ENCODE peak calls at places on chromosome 14, in nine cellular contexts. K, Q, E, O, U, D, H, F and C are unnamed samples.

GRCh38 chr14:37257651-37258050 is 59.9 kb downstream of the MIPOL1 start:
- DNase-seq in K (no peak), Q (no peak), E (no peak), O (no peak), U (no peak), D (no peak), H (no peak), F (no peak), C (no peak)

GRCh38 chr14:63051966-63052365 is 6.7 kb upstream of the KCNH5 start:
- DNase-seq in K (no peak), Q (no peak), E (no peak), O (no peak), U (no peak), D (no peak), H (no peak), F (no peak), C (no peak)

GRCh38 chr14:90301580-90302181 is 30.1 kb downstream of the NRDE2 start:
- DNase-seq in K (no peak), Q (no peak), E (peak; percentile 28), O (no peak), U (no peak), D (no peak), H (no peak), F (no peak), C (no peak)

GRCh38 chr14:52473557-52473956 is 78.7 kb downstream of the TXNDC16 start:
- DNase-seq in K (no peak), Q (no peak), E (peak; percentile 60), O (no peak), U (no peak), D (peak; percentile 3), H (no peak), F (no peak), C (no peak)

GRCh38 chr14:81529391-81529790 is 4.3 kb downstream of the SEL1L start:
- DNase-seq in K (no peak), Q (no peak), E (no peak), O (no peak), U (no peak), D (no peak), H (no peak), F (no peak), C (no peak)

GRCh38 chr14:40656301-40656700 is 950.4 kb upstream of the LRFN5 start:
- DNase-seq in K (no peak), Q (no peak), E (no peak), O (no peak), U (no peak), D (no peak), H (no peak), F (no peak), C (no peak)

GRCh38 chr14:104119119-104119699 is 19.2 kb upstream of the KIF26A start:
- DNase-seq in K (no peak), Q (no peak), E (no peak), O (peak; percentile 61), U (no peak), D (no peak), H (no peak), F (peak; percentile 23), C (peak; percentile 58)

GRCh38 chr14:102088012-102088792 is 1.4 kb upstream of the HSP90AA1 start:
- DNase-seq in K (peak; percentile 74), Q (peak; percentile 83), E (peak; percentile 35), O (peak; percentile 90), U (no peak), D (no peak), H (peak; percentile 62), F (peak; percentile 51), C (peak; percentile 68)

GRCh38 chr14:76922599-76922998 is 96.4 kb downstream of the LRRC74A start:
- DNase-seq in K (no peak), Q (no peak), E (no peak), O (peak; percentile 54), U (peak; percentile 67), D (no peak), H (no peak), F (no peak), C (no peak)

GRCh38 chr14:89958966-89959365 is 3.2 kb downstream of the TDP1 start:
- DNase-seq in K (no peak), Q (no peak), E (no peak), O (no peak), U (no peak), D (no peak), H (no peak), F (no peak), C (no peak)

GRCh38 chr14:24838945-24839616 is 205.1 kb upstream of the GZMB start:
- DNase-seq in K (no peak), Q (no peak), E (no peak), O (no peak), U (no peak), D (no peak), H (no peak), F (no peak), C (no peak)

GRCh38 chr14:53226553-53226952 is 73.4 kb upstream of the DDHD1 start:
- DNase-seq in K (no peak), Q (no peak), E (no peak), O (no peak), U (no peak), D (no peak), H (no peak), F (no peak), C (no peak)

GRCh38 chr14:32342151-32342853 is 13.2 kb downstream of the AKAP6 start:
- DNase-seq in K (no peak), Q (no peak), E (no peak), O (no peak), U (no peak), D (no peak), H (no peak), F (no peak), C (no peak)

GRCh38 chr14:78697341-78697740 is 527.2 kb downstream of the NRXN3 start:
- DNase-seq in K (no peak), Q (no peak), E (no peak), O (no peak), U (no peak), D (no peak), H (no peak), F (no peak), C (peak; percentile 12)

GRCh38 chr14:80212025-80212402 is 710 bp upstream of the DIO2 start:
- DNase-seq in K (no peak), Q (no peak), E (no peak), O (peak; percentile 53), U (peak; percentile 54), D (peak; percentile 32), H (no peak), F (no peak), C (no peak)
- H3K4me3 ChIP-seq in K (no peak overlapping the region), Q (peak overlapping the region; percentile 19), E (no peak overlapping the region), O (no peak overlapping the region), U (peak overlapping the region; percentile 31), D (no peak overlapping the region), H (no peak overlapping the region), F (no peak overlapping the region), C (no peak overlapping the region)

DNA sequence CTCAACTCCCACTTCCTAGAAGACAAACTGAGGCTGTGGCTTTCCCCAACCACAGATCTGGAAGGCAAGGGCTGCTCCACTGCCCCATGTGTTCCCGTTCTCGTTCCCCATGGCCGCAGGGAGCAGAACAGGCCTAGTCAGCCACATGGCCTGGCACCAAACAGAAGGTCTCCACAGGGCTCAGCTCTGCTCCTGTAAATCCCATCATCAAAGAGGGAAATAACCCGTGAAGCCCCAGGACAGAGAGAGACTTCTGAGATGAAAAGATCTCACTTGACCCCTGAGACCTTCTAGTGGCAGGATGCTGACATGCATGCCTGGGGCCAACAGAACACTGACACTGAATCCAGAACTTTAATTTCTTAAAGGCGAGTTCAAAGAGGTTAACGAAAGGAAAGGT is 68.9 kb downstream of the BCL11B start:
- DNase-seq in K (no peak), Q (no peak), E (no peak), O (no peak), U (no peak), D (no peak), H (no peak), F (no peak), C (no peak)
- H3K36me3 ChIP-seq in K (no peaks in the 10 kb centered on the region), Q (no peaks in the 10 kb centered on the region), E (peaks cover 71% of the 10 kb centered on the region), O (peaks cover 11% of the 10 kb centered on the region), U (no peaks in the 10 kb centered on the region), D (no peaks in the 10 kb centered on the region), H (no peaks in the 10 kb centered on the region), F (no peaks in the 10 kb centered on the region), C (no peaks in the 10 kb centered on the region)

DNA sequence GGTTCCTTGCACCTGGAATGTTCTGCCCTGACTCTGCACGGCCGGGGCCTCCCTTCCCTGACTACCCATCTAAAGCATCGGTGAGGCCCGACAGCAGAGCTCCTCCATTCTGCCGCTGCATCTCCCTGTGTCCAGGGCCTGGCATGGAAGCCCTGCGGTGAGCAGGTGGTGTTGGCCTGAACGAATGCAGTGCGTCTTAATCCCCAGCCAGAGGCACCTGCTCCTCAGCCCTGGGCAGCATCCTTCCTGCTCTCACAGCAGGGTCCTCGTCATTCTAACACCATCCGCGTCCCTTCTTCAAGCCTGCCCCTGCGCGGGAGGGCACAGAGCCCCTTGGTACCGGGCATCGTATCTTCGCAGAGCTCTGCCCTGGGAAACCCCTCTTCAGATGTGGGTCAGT is 15.4 kb downstream of the BEGAIN start:
- DNase-seq in K (no peak), Q (no peak), E (no peak), O (no peak), U (no peak), D (no peak), H (no peak), F (no peak), C (peak; percentile 68)
- H3K27me3 ChIP-seq in K (peaks cover 20% of the 10 kb centered on the region), Q (peaks cover 66% of the 10 kb centered on the region), E (no peaks in the 10 kb centered on the region), O (peaks cover 48% of the 10 kb centered on the region), U (peaks cover 39% of the 10 kb centered on the region), D (peaks cover 28% of the 10 kb centered on the region), H (no peaks in the 10 kb centered on the region), F (peaks cover 80% of the 10 kb centered on the region), C (peaks cover 30% of the 10 kb centered on the region)

GRCh38 chr14:70827366-70828151 is 18.2 kb upstream of the MAP3K9 start:
- DNase-seq in K (no peak), Q (no peak), E (no peak), O (no peak), U (no peak), D (no peak), H (no peak), F (no peak), C (no peak)

GRCh38 chr14:70821581-70821915 is 12.2 kb upstream of the MAP3K9 start:
- DNase-seq in K (no peak), Q (no peak), E (no peak), O (no peak), U (no peak), D (no peak), H (no peak), F (peak; percentile 25), C (no peak)

GRCh38 chr14:70823281-70823680 is 14.0 kb upstream of the MAP3K9 start:
- DNase-seq in K (no peak), Q (no peak), E (no peak), O (no peak), U (no peak), D (no peak), H (no peak), F (no peak), C (no peak)

GRCh38 chr14:70821916-70822705 is 12.8 kb upstream of the MAP3K9 start:
- DNase-seq in K (peak; percentile 66), Q (peak; percentile 73), E (peak; percentile 39), O (peak; percentile 82), U (no peak), D (no peak), H (peak; percentile 37), F (peak; percentile 56), C (peak; percentile 89)

DNA sequence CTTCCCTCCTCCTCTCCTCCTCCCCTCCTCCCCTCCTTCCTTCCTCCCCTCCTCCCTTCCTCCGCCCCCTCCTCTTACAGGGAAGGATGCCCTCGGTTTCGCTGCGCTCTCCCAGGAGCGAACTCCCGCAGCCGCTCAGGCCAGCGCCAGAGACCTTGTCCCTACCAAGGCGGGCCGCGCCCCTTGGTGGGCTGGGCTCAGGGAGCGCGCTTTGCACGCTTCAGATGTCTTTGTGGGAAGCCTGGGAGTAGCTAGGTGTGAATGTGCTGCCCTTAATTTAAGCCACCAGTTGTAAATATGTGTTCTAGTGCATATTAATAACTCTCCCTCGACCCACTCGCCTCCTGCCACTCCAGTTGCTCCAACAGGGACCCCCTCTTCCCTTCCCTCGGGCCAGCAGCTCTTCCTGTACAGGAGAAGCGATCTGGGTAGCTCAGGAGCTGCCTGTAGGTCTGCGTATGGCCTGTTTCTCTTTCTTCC is 13.4 kb upstream of the MAP3K9 start:
- DNase-seq in K (no peak), Q (peak; percentile 56), E (no peak), O (peak; percentile 94), U (no peak), D (peak; percentile 40), H (no peak), F (peak; percentile 41), C (peak; percentile 92)
- H3K4me3 ChIP-seq in K (no peak overlapping the region), Q (peak overlapping the region; percentile 77), E (peak overlapping the region; percentile 64), O (peak overlapping the region; percentile 90), U (peak overlapping the region; percentile 47), D (peak overlapping the region; percentile 85), H (peak overlapping the region; percentile 50), F (peak overlapping the region; percentile 77), C (peak overlapping the region; percentile 96)